ENCODE peak calls at places on chromosomes 1 and 21, in five cellular contexts. One of them, this sample, is unnamed. For H3K36me3 and H3K4me1, the result is how much of the 10 kb centered on the place peaks cover.

GRCh38 chr1:9844106-9844505 is 20.3 kb upstream of the CLSTN1 start:
- DNase-seq in left ventricle myocardium inferior: no peak
- DNase-seq in lower lobe of right lung: peak
- DNase-seq in HAP-1: no peak
- DNase-seq in psoas muscle: no peak
- DNase-seq in this sample: no peak

GRCh38 chr1:185971688-185972087 is 237.5 kb downstream of the HMCN1 start:
- DNase-seq in left ventricle myocardium inferior: no peak
- DNase-seq in lower lobe of right lung: no peak
- DNase-seq in HAP-1: no peak
- DNase-seq in psoas muscle: no peak
- DNase-seq in this sample: no peak

GRCh38 chr1:23726669-23727068 is 16.6 kb upstream of the ELOA start:
- DNase-seq in left ventricle myocardium inferior: no peak
- DNase-seq in lower lobe of right lung: no peak
- DNase-seq in HAP-1: no peak
- DNase-seq in psoas muscle: no peak
- DNase-seq in this sample: no peak

GRCh38 chr1:58157281-58157680 is 389.2 kb downstream of the OMA1 start:
- DNase-seq in left ventricle myocardium inferior: no peak
- DNase-seq in lower lobe of right lung: no peak
- DNase-seq in HAP-1: no peak
- DNase-seq in psoas muscle: no peak
- DNase-seq in this sample: no peak

GRCh38 chr1:18875107-18875795 is 15.8 kb upstream of the TAS1R2 start:
- DNase-seq in left ventricle myocardium inferior: peak
- DNase-seq in lower lobe of right lung: peak
- DNase-seq in HAP-1: peak
- DNase-seq in psoas muscle: peak
- DNase-seq in this sample: peak

GRCh38 chr1:159141584-159142518 is 29.6 kb upstream of the CADM3 start:
- DNase-seq in left ventricle myocardium inferior: no peak
- DNase-seq in lower lobe of right lung: no peak
- DNase-seq in HAP-1: no peak
- DNase-seq in psoas muscle: no peak
- DNase-seq in this sample: no peak

GRCh38 chr21:38321568-38321967 is 64.8 kb downstream of the KCNJ15 start:
- DNase-seq in left ventricle myocardium inferior: no peak
- DNase-seq in lower lobe of right lung: no peak
- DNase-seq in HAP-1: no peak
- DNase-seq in psoas muscle: no peak
- DNase-seq in this sample: no peak

GRCh38 chr1:3337798-3338724 is 116.4 kb upstream of the ARHGEF16 start:
- DNase-seq in left ventricle myocardium inferior: no peak
- DNase-seq in lower lobe of right lung: no peak
- DNase-seq in HAP-1: no peak
- DNase-seq in psoas muscle: no peak
- DNase-seq in this sample: no peak

GRCh38 chr1:6162773-6163172 is 17.3 kb downstream of the CHD5 start:
- DNase-seq in left ventricle myocardium inferior: no peak
- DNase-seq in lower lobe of right lung: no peak
- DNase-seq in HAP-1: no peak
- DNase-seq in psoas muscle: no peak
- DNase-seq in this sample: no peak

GRCh38 chr21:37742115-37742514 is 174.1 kb downstream of the KCNJ6 start:
- DNase-seq in left ventricle myocardium inferior: no peak
- DNase-seq in lower lobe of right lung: no peak
- DNase-seq in HAP-1: no peak
- DNase-seq in psoas muscle: no peak
- DNase-seq in this sample: no peak

GRCh38 chr1:45381243-45381642 is 41.0 kb upstream of the MUTYH start:
- DNase-seq in left ventricle myocardium inferior: no peak
- DNase-seq in lower lobe of right lung: no peak
- DNase-seq in HAP-1: no peak
- DNase-seq in psoas muscle: no peak
- DNase-seq in this sample: no peak

GRCh38 chr1:24117132-24117531 is 5.2 kb upstream of the MYOM3 start:
- DNase-seq in left ventricle myocardium inferior: no peak
- DNase-seq in lower lobe of right lung: peak
- DNase-seq in HAP-1: no peak
- DNase-seq in psoas muscle: no peak
- DNase-seq in this sample: no peak

GRCh38 chr21:36676039-36676950 is 22.6 kb upstream of the SIM2 start:
- DNase-seq in left ventricle myocardium inferior: no peak
- DNase-seq in lower lobe of right lung: no peak
- DNase-seq in HAP-1: no peak
- DNase-seq in psoas muscle: no peak
- DNase-seq in this sample: no peak

GRCh38 chr1:115654663-115655306 is 13.0 kb downstream of the VANGL1 start:
- DNase-seq in left ventricle myocardium inferior: peak
- DNase-seq in lower lobe of right lung: no peak
- DNase-seq in HAP-1: no peak
- DNase-seq in psoas muscle: no peak
- DNase-seq in this sample: no peak

GRCh38 chr1:58573138-58573537 is 3.9 kb downstream of the TACSTD2 start:
- DNase-seq in left ventricle myocardium inferior: no peak
- DNase-seq in lower lobe of right lung: no peak
- DNase-seq in HAP-1: no peak
- DNase-seq in psoas muscle: no peak
- DNase-seq in this sample: no peak

GRCh38 chr21:41639766-41640165 is 127.1 kb downstream of the RIPK4 start:
- DNase-seq in left ventricle myocardium inferior: no peak
- DNase-seq in lower lobe of right lung: no peak
- DNase-seq in HAP-1: no peak
- DNase-seq in psoas muscle: no peak
- DNase-seq in this sample: no peak

GRCh38 chr1:2302292-2302925 is 74.3 kb downstream of the SKI start:
- DNase-seq in left ventricle myocardium inferior: no peak
- DNase-seq in lower lobe of right lung: no peak
- DNase-seq in HAP-1: no peak
- DNase-seq in psoas muscle: no peak
- DNase-seq in this sample: no peak

GRCh38 chr1:87642581-87643129 is 314.0 kb downstream of the LMO4 start:
- DNase-seq in left ventricle myocardium inferior: no peak
- DNase-seq in lower lobe of right lung: no peak
- DNase-seq in HAP-1: no peak
- DNase-seq in psoas muscle: no peak
- DNase-seq in this sample: no peak

GRCh38 chr1:6177681-6178380 is 2.3 kb downstream of the CHD5 start:
- DNase-seq in left ventricle myocardium inferior: no peak
- DNase-seq in lower lobe of right lung: no peak
- DNase-seq in HAP-1: no peak
- DNase-seq in psoas muscle: no peak
- DNase-seq in this sample: peak

GRCh38 chr1:6178751-6179563 is 1.2 kb downstream of the CHD5 start:
- DNase-seq in left ventricle myocardium inferior: no peak
- DNase-seq in lower lobe of right lung: no peak
- DNase-seq in HAP-1: no peak
- DNase-seq in psoas muscle: no peak
- DNase-seq in this sample: peak

GRCh38 chr1:201266774-201267173 is 16.5 kb upstream of the PKP1 start:
- DNase-seq in left ventricle myocardium inferior: no peak
- DNase-seq in lower lobe of right lung: no peak
- DNase-seq in HAP-1: no peak
- DNase-seq in psoas muscle: no peak
- DNase-seq in this sample: no peak

DNA sequence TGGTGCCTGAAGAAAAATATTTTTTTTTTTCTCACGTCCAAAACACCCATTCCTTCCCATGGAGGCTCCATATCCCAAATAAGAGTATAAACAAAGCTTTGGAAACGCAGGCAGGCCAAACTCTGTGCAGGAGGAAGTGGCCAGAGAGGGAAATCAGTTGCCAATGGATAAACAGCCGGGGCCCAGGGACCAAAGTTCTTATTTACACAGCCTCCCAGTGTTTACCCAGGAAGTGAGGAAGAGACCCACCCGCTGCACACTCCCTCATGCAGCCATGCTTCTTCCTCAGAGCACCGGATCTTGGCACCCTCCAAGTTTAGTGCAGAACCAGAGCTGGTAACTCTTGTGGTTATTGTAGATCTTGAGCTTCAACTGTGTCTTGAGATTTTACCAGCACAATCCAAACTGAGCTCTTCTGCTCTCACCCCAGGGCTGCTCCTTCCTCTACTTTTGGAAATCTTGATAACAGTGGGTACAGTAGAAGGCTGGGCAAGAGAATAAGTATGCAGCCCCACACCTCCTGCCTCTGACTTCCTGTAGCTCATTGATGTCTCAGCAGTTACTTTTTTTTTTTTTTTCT is 14.2 kb downstream of the MARCKSL1 start:
- DNase-seq in left ventricle myocardium inferior: no peak
- DNase-seq in lower lobe of right lung: no peak
- DNase-seq in HAP-1: no peak
- DNase-seq in psoas muscle: no peak
- DNase-seq in this sample: no peak
- H3K36me3 ChIP-seq in left ventricle myocardium inferior: half or more
- H3K36me3 ChIP-seq in lower lobe of right lung: half or more
- H3K36me3 ChIP-seq in HAP-1: half or more
- H3K36me3 ChIP-seq in psoas muscle: half or more
- H3K36me3 ChIP-seq in this sample: under half

GRCh38 chr1:21631944-21632887 is 36.9 kb downstream of the RAP1GAP start:
- DNase-seq in left ventricle myocardium inferior: no peak
- DNase-seq in lower lobe of right lung: no peak
- DNase-seq in HAP-1: no peak
- DNase-seq in psoas muscle: no peak
- DNase-seq in this sample: no peak
- H3K4me3 ChIP-seq in left ventricle myocardium inferior: no peak
- H3K4me3 ChIP-seq in lower lobe of right lung: no peak
- H3K4me3 ChIP-seq in HAP-1: no peak
- H3K4me3 ChIP-seq in psoas muscle: no peak
- H3K4me3 ChIP-seq in this sample: no peak

GRCh38 chr1:22137006-22137720 is 5.7 kb downstream of the WNT4 start:
- DNase-seq in left ventricle myocardium inferior: no peak
- DNase-seq in lower lobe of right lung: no peak
- DNase-seq in HAP-1: no peak
- DNase-seq in psoas muscle: no peak
- DNase-seq in this sample: no peak
- H3K4me1 ChIP-seq in left ventricle myocardium inferior: under half
- H3K4me1 ChIP-seq in lower lobe of right lung: under half
- H3K4me1 ChIP-seq in HAP-1: under half
- H3K4me1 ChIP-seq in psoas muscle: under half
- H3K4me1 ChIP-seq in this sample: under half

DNA sequence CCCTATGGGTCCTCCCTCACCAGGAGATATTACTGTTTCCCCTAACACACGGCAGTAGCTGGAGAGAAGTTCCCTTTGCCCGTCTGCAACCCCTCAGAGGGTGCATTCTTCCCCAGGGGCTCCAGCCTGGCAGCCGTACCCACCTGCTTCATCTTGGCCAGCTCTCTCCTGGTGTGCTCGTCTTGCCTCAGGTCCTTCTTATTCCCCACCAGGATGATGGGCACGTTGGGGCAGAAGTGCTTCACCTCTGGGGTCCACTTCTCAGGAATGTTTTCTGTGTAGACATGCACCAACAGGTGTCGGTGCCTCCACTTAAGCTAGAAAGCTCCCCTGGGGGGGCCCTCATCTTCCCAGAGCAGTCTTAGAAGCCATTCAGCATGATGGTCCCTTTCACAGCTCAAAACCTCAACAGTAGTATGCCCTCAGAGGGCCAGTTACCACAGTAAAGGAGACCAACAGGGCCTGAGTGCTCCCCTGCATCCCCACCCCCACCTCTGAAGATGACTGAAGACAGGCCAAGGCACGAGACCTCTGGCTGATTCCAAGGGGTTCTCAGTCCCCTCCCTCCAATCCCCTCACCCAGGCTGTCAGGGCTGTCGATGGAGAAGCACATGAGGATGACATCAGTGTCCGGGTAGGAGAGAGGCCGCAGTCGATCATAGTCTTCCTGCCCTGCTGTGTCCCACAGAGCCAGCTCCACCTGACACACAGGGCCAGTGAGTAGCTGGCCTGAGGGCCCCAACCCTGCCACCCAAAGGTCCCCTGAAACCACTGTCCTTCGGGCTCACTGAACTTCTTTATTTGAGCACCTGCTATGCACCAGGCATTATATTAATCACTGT is 4.3 kb downstream of the RHOC start:
- DNase-seq in left ventricle myocardium inferior: no peak
- DNase-seq in lower lobe of right lung: no peak
- DNase-seq in HAP-1: no peak
- DNase-seq in psoas muscle: no peak
- DNase-seq in this sample: no peak
- H3K36me3 ChIP-seq in left ventricle myocardium inferior: under half
- H3K36me3 ChIP-seq in lower lobe of right lung: half or more
- H3K36me3 ChIP-seq in HAP-1: half or more
- H3K36me3 ChIP-seq in psoas muscle: under half
- H3K36me3 ChIP-seq in this sample: under half

DNA sequence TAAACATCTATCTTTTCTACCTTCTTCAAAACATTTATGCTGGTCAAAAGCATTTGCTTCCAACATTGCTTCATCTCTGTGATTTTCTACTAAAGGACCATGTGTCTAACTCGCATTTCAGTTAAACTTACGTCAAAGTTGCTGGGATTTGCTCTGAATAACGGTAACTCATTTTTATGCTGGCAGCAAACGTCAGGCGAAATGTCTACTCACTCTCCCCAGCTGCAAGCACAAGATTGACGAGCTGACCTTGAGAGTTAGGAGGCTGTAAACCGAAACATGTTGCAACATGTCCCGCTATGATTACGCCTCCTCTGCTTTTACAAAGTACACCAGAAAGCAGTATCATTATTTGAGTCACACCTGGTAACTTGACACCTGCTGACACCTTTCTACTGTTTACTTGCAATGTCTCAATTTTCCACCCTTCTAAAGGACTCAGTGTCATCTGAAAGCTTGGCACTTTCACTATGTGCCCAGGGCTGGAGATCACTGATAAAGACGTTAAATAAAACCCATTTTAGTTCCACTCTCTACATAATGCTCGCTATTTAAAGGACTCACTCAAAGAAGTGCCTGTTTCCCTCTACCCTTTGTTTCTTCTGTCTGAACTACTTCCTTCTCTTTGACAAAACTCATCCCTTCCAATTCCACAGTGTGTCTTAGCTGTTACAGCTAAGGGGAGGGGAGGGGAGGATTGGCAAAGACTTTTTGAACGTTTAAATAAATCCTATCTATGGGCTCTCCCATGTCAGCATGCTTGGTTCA is 111.9 kb downstream of the PTPN14 start:
- DNase-seq in left ventricle myocardium inferior: no peak
- DNase-seq in lower lobe of right lung: no peak
- DNase-seq in HAP-1: peak
- DNase-seq in psoas muscle: peak
- DNase-seq in this sample: no peak
- H3K4me3 ChIP-seq in left ventricle myocardium inferior: peak
- H3K4me3 ChIP-seq in lower lobe of right lung: peak
- H3K4me3 ChIP-seq in HAP-1: no peak
- H3K4me3 ChIP-seq in psoas muscle: peak
- H3K4me3 ChIP-seq in this sample: peak

DNA sequence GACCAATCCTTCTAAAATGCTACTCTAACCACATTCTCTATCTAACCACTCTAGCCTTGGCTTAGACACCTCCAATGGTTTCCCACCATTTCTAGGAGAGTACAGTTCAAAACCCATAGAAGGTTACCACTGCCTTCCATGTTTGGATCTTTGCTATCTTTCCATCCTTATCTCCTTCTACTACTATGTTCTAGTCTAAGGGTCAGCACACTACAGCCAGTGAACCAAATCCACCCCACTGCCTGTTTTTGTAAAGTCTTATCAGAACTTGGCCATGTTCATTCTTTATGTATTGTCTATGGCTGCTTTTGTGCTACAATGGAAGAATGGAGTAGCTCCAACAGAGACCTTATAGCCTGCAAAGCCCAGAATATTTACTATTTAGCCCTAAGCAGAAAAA is 6.2 kb downstream of the MTF1 start:
- DNase-seq in left ventricle myocardium inferior: no peak
- DNase-seq in lower lobe of right lung: no peak
- DNase-seq in HAP-1: no peak
- DNase-seq in psoas muscle: no peak
- DNase-seq in this sample: no peak
- H3K4me1 ChIP-seq in left ventricle myocardium inferior: half or more
- H3K4me1 ChIP-seq in lower lobe of right lung: half or more
- H3K4me1 ChIP-seq in HAP-1: under half
- H3K4me1 ChIP-seq in psoas muscle: under half
- H3K4me1 ChIP-seq in this sample: under half

This sample was measured in kidney.